ENCODE peak calls at places on chromosomes 6 and 20, in seven cellular contexts. B is HCT116, T is heart left ventricle, J is breast epithelium, V is IMR-90, O is prostate gland, A is NB4. Z is an unnamed sample.

GRCh38 chr6:156416392-156416791 is 360.8 kb upstream of the ARID1B start:
- DNase-seq in B (no peak), T (no peak), J (no peak), V (no peak), O (no peak), A (no peak), Z (no peak)

GRCh38 chr6:150549577-150550184 is 50.0 kb upstream of the PLEKHG1 start:
- DNase-seq in B (no peak), T (no peak), J (no peak), V (no peak), O (no peak), A (no peak), Z (no peak)

GRCh38 chr20:60148885-60149284 is 190.7 kb downstream of the CDH26 start:
- DNase-seq in B (no peak), T (no peak), J (no peak), V (no peak), O (no peak), A (no peak), Z (no peak)

GRCh38 chr6:18601515-18602035 is 214.4 kb downstream of the RNF144B start:
- DNase-seq in B (no peak), T (no peak), J (no peak), V (no peak), O (no peak), A (no peak), Z (no peak)

GRCh38 chr6:57247603-57248002 is 25.5 kb upstream of the RAB23 start:
- DNase-seq in B (no peak), T (no peak), J (no peak), V (peak; percentile 72), O (no peak), A (no peak), Z (no peak)

GRCh38 chr20:38110525-38111178 is 54.4 kb downstream of the TGM2 start:
- DNase-seq in B (no peak), T (peak; percentile 26), J (peak; percentile 9), V (no peak), O (no peak), A (no peak), Z (no peak)

GRCh38 chr20:17533396-17533795 is 2.2 kb upstream of the BFSP1 start:
- DNase-seq in B (peak; percentile 51), T (no peak), J (no peak), V (peak; percentile 60), O (no peak), A (peak; percentile 85), Z (peak; percentile 51)

GRCh38 chr6:39881851-39882566 is 52.3 kb downstream of the MOCS1 start:
- DNase-seq in B (no peak), T (peak; percentile 62), J (no peak), V (peak; percentile 88), O (no peak), A (no peak), Z (no peak)

GRCh38 chr20:404088-404487 is 4.0 kb upstream of the RBCK1 start:
- DNase-seq in B (no peak), T (no peak), J (no peak), V (no peak), O (no peak), A (no peak), Z (no peak)

GRCh38 chr6:27810768-27811298 is 101.4 kb downstream of the OR2B2 start:
- DNase-seq in B (no peak), T (no peak), J (no peak), V (no peak), O (no peak), A (no peak), Z (peak; percentile 81)

GRCh38 chr6:28490191-28490890 is 25.3 kb downstream of the GPX6 start:
- DNase-seq in B (no peak), T (no peak), J (no peak), V (peak; percentile 19), O (no peak), A (peak; percentile 22), Z (peak; percentile 51)

GRCh38 chr6:111731404-111732195 is 125.9 kb upstream of the TRAF3IP2 start:
- DNase-seq in B (no peak), T (no peak), J (no peak), V (peak; percentile 6), O (no peak), A (no peak), Z (no peak)

GRCh38 chr6:70520575-70520974 is 46.2 kb upstream of the SDHAF4 start:
- DNase-seq in B (no peak), T (no peak), J (no peak), V (peak; percentile 18), O (no peak), A (peak; percentile 38), Z (peak; percentile 19)

GRCh38 chr6:106163446-106163965 is 77.4 kb downstream of the PRDM1 start:
- DNase-seq in B (no peak), T (peak; percentile 40), J (no peak), V (peak; percentile 76), O (no peak), A (peak; percentile 89), Z (no peak)

GRCh38 chr6:104509355-104509754 is 350.4 kb downstream of the HACE1 start:
- DNase-seq in B (no peak), T (no peak), J (no peak), V (no peak), O (no peak), A (no peak), Z (no peak)

GRCh38 chr6:157124855-157125254 is 198.5 kb downstream of the TMEM242 start:
- DNase-seq in B (no peak), T (no peak), J (no peak), V (no peak), O (no peak), A (no peak), Z (no peak)

GRCh38 chr6:36120979-36121706 is 9.2 kb upstream of the MAPK13 start:
- DNase-seq in B (no peak), T (peak; percentile 42), J (peak; percentile 80), V (no peak), O (peak; percentile 78), A (peak; percentile 84), Z (peak; percentile 90)

GRCh38 chr6:41936073-41936837 is 5.4 kb downstream of the CCND3 start:
- DNase-seq in B (peak; percentile 53), T (peak; percentile 80), J (peak; percentile 60), V (peak; percentile 85), O (peak; percentile 77), A (peak; percentile 100), Z (peak; percentile 98)

GRCh38 chr6:22227824-22228610 is 68.8 kb downstream of the PRL start:
- DNase-seq in B (no peak), T (no peak), J (no peak), V (no peak), O (no peak), A (no peak), Z (no peak)

GRCh38 chr20:40920291-40920690 is 108.3 kb upstream of the TOP1 start:
- DNase-seq in B (no peak), T (no peak), J (no peak), V (no peak), O (no peak), A (no peak), Z (no peak)

GRCh38 chr6:33417127-33417902 is 592 bp downstream of the CUTA start:
- DNase-seq in B (no peak), T (no peak), J (no peak), V (peak; percentile 94), O (peak; percentile 14), A (peak; percentile 49), Z (peak; percentile 36)

GRCh38 chr6:87941556-87942358 is 105.9 kb upstream of the SPACA1 start:
- DNase-seq in B (no peak), T (no peak), J (no peak), V (no peak), O (no peak), A (no peak), Z (no peak)

GRCh38 chr6:117494694-117495318 is 12.3 kb downstream of the DCBLD1 start:
- DNase-seq in B (no peak), T (no peak), J (no peak), V (no peak), O (no peak), A (no peak), Z (no peak)

GRCh38 chr6:140486468-140487361 is 1112.3 kb upstream of the CITED2 start:
- DNase-seq in B (no peak), T (no peak), J (no peak), V (peak; percentile 45), O (no peak), A (no peak), Z (no peak)

GRCh38 chr20:18743665-18744440 is 69.7 kb upstream of the SCP2D1 start:
- DNase-seq in B (no peak), T (no peak), J (no peak), V (no peak), O (no peak), A (no peak), Z (no peak)

GRCh38 chr20:20462185-20462584 is 94.3 kb downstream of the INSM1 start:
- DNase-seq in B (no peak), T (no peak), J (no peak), V (no peak), O (no peak), A (no peak), Z (no peak)

GRCh38 chr20:23350007-23350854 is at the start of gene NXT1:
- DNase-seq in B (peak; percentile 98), T (peak; percentile 97), J (peak; percentile 98), V (peak; percentile 99), O (peak; percentile 98), A (peak; percentile 98), Z (peak; percentile 97)
- TF ChIP-seq POLR2A in B (peak; percentile 46), T (peak; percentile 77), J (peak; percentile 60), V (peak; percentile 92), O (peak; percentile 82), A (peak; percentile 58), Z (peak; percentile 89)

GRCh38 chr6:167420858-167421766 is 96.2 kb downstream of the TTLL2 start:
- DNase-seq in B (no peak), T (no peak), J (no peak), V (no peak), O (no peak), A (no peak), Z (no peak)
- TF ChIP-seq POLR2A in B (no peak), T (no peak), J (no peak), V (no peak), O (no peak), A (no peak), Z (no peak)

DNA sequence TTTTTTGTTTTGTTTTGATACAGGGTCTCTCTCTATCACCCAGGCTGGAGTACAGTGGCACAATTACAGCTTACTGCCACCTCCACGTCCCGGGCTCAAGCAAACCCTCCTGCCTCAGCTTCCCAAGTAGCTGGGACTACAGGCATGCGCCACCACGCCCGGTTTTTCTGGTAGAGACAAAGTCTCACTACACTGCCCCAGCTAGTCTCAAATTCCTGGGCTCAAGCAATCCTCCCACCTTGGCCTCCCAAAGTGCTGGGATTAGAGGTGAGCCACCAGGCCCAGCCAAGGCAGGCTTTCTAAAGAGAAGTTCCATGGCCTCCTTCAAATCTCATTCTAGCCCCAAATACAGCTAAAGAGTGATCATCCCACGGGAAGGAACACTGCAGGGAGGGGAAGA is 5.2 kb downstream of the MCCD1 start:
- DNase-seq in B (no peak), T (no peak), J (no peak), V (no peak), O (no peak), A (no peak), Z (no peak)
- TF ChIP-seq POLR2A in B (no peak), T (no peak), J (no peak), V (no peak), O (no peak), A (no peak), Z (no peak)

GRCh38 chr6:79538481-79538971 is 1.3 kb upstream of the LCA5 start:
- DNase-seq in B (no peak), T (no peak), J (no peak), V (no peak), O (no peak), A (no peak), Z (peak; percentile 13)

GRCh38 chr6:79536615-79536968 is 638 bp downstream of the LCA5 start:
- DNase-seq in B (no peak), T (peak; percentile 61), J (peak; percentile 41), V (peak; percentile 31), O (peak; percentile 46), A (no peak), Z (peak; percentile 23)

GRCh38 chr6:79536969-79537747 is at the start of gene LCA5:
- DNase-seq in B (peak; percentile 92), T (peak; percentile 95), J (peak; percentile 95), V (peak; percentile 97), O (peak; percentile 97), A (peak; percentile 71), Z (peak; percentile 95)
- TF ChIP-seq POLR2A in B (peak; percentile 48), T (peak; percentile 54), J (peak; percentile 52), V (peak; percentile 59), O (peak; percentile 83), A (no peak), Z (peak; percentile 80)

Z was measured in erythroblast.